ENCODE peak calls at places on chromosomes 11 and 22, in nine cellular contexts. U, A, J, K, W, T, Z, N and L are unnamed samples.

GRCh38 chr22:47612136-47612910 is 849.9 kb downstream of the TBC1D22A start:
- DNase-seq in U (no peak), A (no peak), J (no peak), K (no peak), W (no peak), T (no peak), Z (no peak), N (no peak), L (no peak)

GRCh38 chr22:17990167-17990566 is 34.2 kb downstream of the MICAL3 start:
- DNase-seq in U (no peak), A (no peak), J (no peak), K (no peak), W (no peak), T (peak), Z (no peak), N (no peak), L (no peak)

GRCh38 chr11:2263724-2264360 is 6.5 kb downstream of the ASCL2 start:
- DNase-seq in U (no peak), A (no peak), J (no peak), K (no peak), W (no peak), T (no peak), Z (peak), N (no peak), L (no peak)

GRCh38 chr22:31055322-31056159 is 25.6 kb upstream of the SMTN start:
- DNase-seq in U (no peak), A (peak), J (peak), K (peak), W (peak), T (peak), Z (peak), N (peak), L (no peak)

GRCh38 chr11:126853732-126854131 is 146.8 kb downstream of the KIRREL3 start:
- DNase-seq in U (no peak), A (no peak), J (no peak), K (no peak), W (no peak), T (no peak), Z (no peak), N (no peak), L (no peak)

GRCh38 chr11:96002754-96003290 is 78.9 kb upstream of the MTMR2 start:
- DNase-seq in U (no peak), A (no peak), J (no peak), K (no peak), W (no peak), T (no peak), Z (no peak), N (no peak), L (no peak)

GRCh38 chr22:38953577-38954413 is 3.6 kb upstream of the APOBEC3A start:
- DNase-seq in U (peak), A (no peak), J (peak), K (peak), W (no peak), T (no peak), Z (no peak), N (no peak), L (no peak)

GRCh38 chr11:110711448-110711775 is 825 bp downstream of the ARHGAP20 start:
- DNase-seq in U (no peak), A (no peak), J (no peak), K (no peak), W (no peak), T (no peak), Z (no peak), N (no peak), L (no peak)

GRCh38 chr11:95884364-95884763 is 39.5 kb downstream of the MTMR2 start:
- DNase-seq in U (no peak), A (no peak), J (peak), K (no peak), W (no peak), T (peak), Z (no peak), N (no peak), L (no peak)

GRCh38 chr11:122241561-122241960 is 125.5 kb upstream of the BLID start:
- DNase-seq in U (no peak), A (no peak), J (no peak), K (no peak), W (no peak), T (no peak), Z (no peak), N (no peak), L (no peak)

GRCh38 chr11:541433-541885 is 4.1 kb downstream of the LRRC56 start:
- DNase-seq in U (no peak), A (no peak), J (no peak), K (peak), W (no peak), T (no peak), Z (no peak), N (no peak), L (no peak)

GRCh38 chr11:64870893-64871849 is 7.2 kb downstream of the EHD1 start:
- DNase-seq in U (no peak), A (no peak), J (no peak), K (peak), W (no peak), T (no peak), Z (no peak), N (no peak), L (no peak)

GRCh38 chr11:10858505-10859360 is 880 bp upstream of the ZBED5 start:
- DNase-seq in U (peak), A (peak), J (peak), K (peak), W (peak), T (peak), Z (peak), N (no peak), L (peak)

GRCh38 chr11:64881476-64881875 is 3.1 kb upstream of the EHD1 start:
- DNase-seq in U (no peak), A (no peak), J (no peak), K (no peak), W (no peak), T (no peak), Z (no peak), N (no peak), L (no peak)

GRCh38 chr11:101030692-101031091 is 98.9 kb downstream of the PGR start:
- DNase-seq in U (no peak), A (no peak), J (no peak), K (no peak), W (no peak), T (no peak), Z (no peak), N (no peak), L (no peak)

GRCh38 chr11:23079382-23079813 is 219.1 kb upstream of the CCDC179 start:
- DNase-seq in U (peak), A (no peak), J (peak), K (no peak), W (no peak), T (peak), Z (no peak), N (no peak), L (no peak)

GRCh38 chr11:36361901-36362391 is 65.9 kb downstream of the PRR5L start:
- DNase-seq in U (no peak), A (no peak), J (peak), K (no peak), W (peak), T (peak), Z (no peak), N (no peak), L (no peak)

GRCh38 chr11:117724104-117724503 is 72.9 kb downstream of the DSCAML1 start:
- DNase-seq in U (no peak), A (no peak), J (no peak), K (no peak), W (no peak), T (no peak), Z (no peak), N (no peak), L (no peak)

GRCh38 chr11:115247404-115247803 is 256.8 kb downstream of the CADM1 start:
- DNase-seq in U (no peak), A (no peak), J (no peak), K (no peak), W (no peak), T (peak), Z (no peak), N (no peak), L (no peak)

GRCh38 chr11:12673601-12673923 is 659 bp upstream of the TEAD1 start:
- DNase-seq in U (peak), A (no peak), J (no peak), K (no peak), W (no peak), T (no peak), Z (no peak), N (no peak), L (no peak)

GRCh38 chr22:42072606-42073330 is 1.3 kb upstream of the PHETA2 start:
- DNase-seq in U (no peak), A (no peak), J (no peak), K (no peak), W (no peak), T (no peak), Z (peak), N (no peak), L (no peak)

GRCh38 chr11:131584694-131585592 is 214.5 kb downstream of the NTM start:
- DNase-seq in U (peak), A (no peak), J (no peak), K (no peak), W (peak), T (no peak), Z (peak), N (no peak), L (no peak)

GRCh38 chr11:112525270-112525669 is 264.6 kb upstream of the PLET1 start:
- DNase-seq in U (no peak), A (no peak), J (no peak), K (peak), W (no peak), T (peak), Z (no peak), N (no peak), L (no peak)

GRCh38 chr11:60890696-60891095 is 15.7 kb downstream of the PRPF19 start:
- DNase-seq in U (no peak), A (no peak), J (no peak), K (no peak), W (no peak), T (no peak), Z (peak), N (no peak), L (no peak)

GRCh38 chr11:86637976-86638375 is 34.4 kb downstream of the ME3 start:
- DNase-seq in U (no peak), A (no peak), J (no peak), K (no peak), W (no peak), T (peak), Z (no peak), N (no peak), L (no peak)

GRCh38 chr22:29268511-29269229 is 602 bp downstream of the EWSR1 start:
- DNase-seq in U (no peak), A (peak), J (peak), K (peak), W (no peak), T (peak), Z (peak), N (no peak), L (peak)

GRCh38 chr11:133206313-133207005 is 325.8 kb downstream of the OPCML start:
- DNase-seq in U (no peak), A (no peak), J (no peak), K (no peak), W (no peak), T (no peak), Z (no peak), N (no peak), L (no peak)

GRCh38 chr11:128415539-128415938 is 171.8 kb downstream of the ETS1 start:
- DNase-seq in U (no peak), A (no peak), J (no peak), K (no peak), W (no peak), T (peak), Z (no peak), N (no peak), L (no peak)

GRCh38 chr22:24205438-24206189 is 24.3 kb downstream of the SUSD2 start:
- DNase-seq in U (no peak), A (no peak), J (peak), K (no peak), W (no peak), T (no peak), Z (no peak), N (no peak), L (no peak)
- TF ChIP-seq CTCF in U (no peak), A (no peak), J (peak), K (no peak), W (peak), T (no peak), Z (no peak), N (peak), L (no peak)

GRCh38 chr11:34890089-34890488 is 26.1 kb downstream of the APIP start:
- DNase-seq in U (no peak), A (no peak), J (peak), K (no peak), W (no peak), T (no peak), Z (no peak), N (no peak), L (no peak)

GRCh38 chr11:34887260-34887659 is 28.9 kb downstream of the APIP start:
- DNase-seq in U (no peak), A (no peak), J (no peak), K (no peak), W (no peak), T (no peak), Z (no peak), N (peak), L (no peak)

GRCh38 chr11:34886609-34887008 is 29.6 kb downstream of the APIP start:
- DNase-seq in U (no peak), A (no peak), J (peak), K (no peak), W (no peak), T (no peak), Z (no peak), N (no peak), L (no peak)

GRCh38 chr11:34891611-34892010 is 24.6 kb downstream of the APIP start:
- DNase-seq in U (no peak), A (no peak), J (no peak), K (no peak), W (no peak), T (no peak), Z (no peak), N (no peak), L (no peak)

GRCh38 chr11:34890812-34891211 is 25.4 kb downstream of the APIP start:
- DNase-seq in U (peak), A (no peak), J (peak), K (peak), W (no peak), T (peak), Z (no peak), N (peak), L (no peak)
- TF ChIP-seq CTCF in U (peak), A (peak), J (peak), K (no peak), W (peak), T (peak), Z (no peak), N (peak), L (peak)

DNA sequence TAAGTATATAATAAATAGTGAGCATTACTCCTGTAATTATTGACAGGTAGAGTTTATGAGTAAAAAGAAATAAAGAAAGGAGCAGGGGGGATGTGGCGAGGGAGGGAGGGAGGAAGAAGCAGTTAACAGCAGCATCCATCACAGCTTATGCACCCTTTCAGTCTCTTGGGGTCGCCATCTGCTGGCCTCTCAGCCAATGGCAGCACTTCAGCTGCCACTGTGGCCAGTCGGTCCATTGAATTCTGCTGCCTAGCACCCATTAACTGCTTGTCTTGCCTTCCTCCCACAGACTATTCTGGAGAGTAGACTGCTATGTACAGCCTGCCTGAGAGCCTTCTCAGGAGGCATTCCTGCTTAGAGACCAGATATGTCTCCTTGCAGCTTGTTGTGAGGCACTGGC is 388.3 kb downstream of the TENM4 start:
- DNase-seq in U (no peak), A (no peak), J (peak), K (no peak), W (peak), T (peak), Z (no peak), N (no peak), L (no peak)
- TF ChIP-seq CTCF in U (no peak), A (no peak), J (peak), K (no peak), W (peak), T (peak), Z (no peak), N (peak), L (no peak)

GRCh38 chr11:29336727-29337212 is 680.1 kb downstream of the KCNA4 start:
- DNase-seq in U (no peak), A (no peak), J (no peak), K (no peak), W (no peak), T (peak), Z (no peak), N (no peak), L (no peak)

GRCh38 chr11:29334781-29335140 is 682.1 kb downstream of the KCNA4 start:
- DNase-seq in U (no peak), A (no peak), J (no peak), K (no peak), W (no peak), T (no peak), Z (no peak), N (no peak), L (no peak)

GRCh38 chr11:29328961-29329441 is 687.8 kb downstream of the KCNA4 start:
- DNase-seq in U (peak), A (no peak), J (peak), K (peak), W (no peak), T (peak), Z (no peak), N (no peak), L (no peak)

GRCh38 chr11:29333993-29334780 is 682.6 kb downstream of the KCNA4 start:
- DNase-seq in U (peak), A (no peak), J (peak), K (no peak), W (peak), T (peak), Z (no peak), N (no peak), L (no peak)
- TF ChIP-seq CTCF in U (peak), A (no peak), J (peak), K (no peak), W (peak), T (peak), Z (no peak), N (peak), L (no peak)

GRCh38 chr11:104256525-104256924 is 92.6 kb upstream of the PDGFD start:
- DNase-seq in U (no peak), A (no peak), J (peak), K (no peak), W (no peak), T (peak), Z (no peak), N (no peak), L (no peak)
- TF ChIP-seq CTCF in U (no peak), A (no peak), J (peak), K (no peak), W (peak), T (peak), Z (no peak), N (peak), L (no peak)

GRCh38 chr11:18019650-18020049 is 6.8 kb upstream of the SERGEF start:
- DNase-seq in U (no peak), A (no peak), J (no peak), K (no peak), W (no peak), T (no peak), Z (no peak), N (no peak), L (no peak)
- TF ChIP-seq CTCF in U (no peak), A (no peak), J (no peak), K (no peak), W (no peak), T (no peak), Z (no peak), N (no peak), L (no peak)